ENCODE peak calls at places on chromosome X, in eight cellular contexts. Y, T, P, G, U, I, L and H are unnamed samples.

GRCh38 chrX:122440832-122441231 is 743.2 kb upstream of the GRIA3 start:
- DNase-seq in Y (no peak), T (no peak), P (no peak), G (no peak), U (no peak), I (no peak), L (no peak), H (peak; percentile 2)

GRCh38 chrX:24069877-24070276 is 15.1 kb downstream of the EIF2S3 start:
- DNase-seq in Y (no peak), T (no peak), P (no peak), G (no peak), U (no peak), I (no peak), L (no peak), H (no peak)

GRCh38 chrX:140525448-140525847 is 20.6 kb upstream of the SOX3 start:
- DNase-seq in Y (no peak), T (no peak), P (no peak), G (no peak), U (no peak), I (no peak), L (no peak), H (no peak)

GRCh38 chrX:11533211-11533651 is 132.5 kb downstream of the ARHGAP6 start:
- DNase-seq in Y (peak; percentile 22), T (no peak), P (no peak), G (no peak), U (peak; percentile 61), I (no peak), L (peak; percentile 57), H (no peak)

GRCh38 chrX:39749135-39749534 is 348.6 kb downstream of the BCOR start:
- DNase-seq in Y (no peak), T (no peak), P (no peak), G (no peak), U (no peak), I (no peak), L (no peak), H (no peak)

GRCh38 chrX:135931644-135932487 is 38.4 kb downstream of the SAGE1 start:
- DNase-seq in Y (no peak), T (peak; percentile 64), P (peak; percentile 23), G (no peak), U (no peak), I (no peak), L (peak; percentile 56), H (peak; percentile 49)

GRCh38 chrX:49644991-49645637 is 46.3 kb downstream of the GAGE1 start:
- DNase-seq in Y (no peak), T (no peak), P (no peak), G (no peak), U (no peak), I (no peak), L (no peak), H (peak; percentile 19)

GRCh38 chrX:47539860-47540259 is 21.1 kb upstream of the ARAF start:
- DNase-seq in Y (no peak), T (no peak), P (no peak), G (no peak), U (no peak), I (no peak), L (no peak), H (no peak)

GRCh38 chrX:135396109-135396508 is 25.6 kb upstream of the SMIM10L2A start:
- DNase-seq in Y (no peak), T (no peak), P (no peak), G (no peak), U (no peak), I (no peak), L (no peak), H (no peak)

GRCh38 chrX:53283567-53283966 is 2.2 kb upstream of the IQSEC2 start:
- DNase-seq in Y (no peak), T (no peak), P (no peak), G (no peak), U (no peak), I (no peak), L (no peak), H (no peak)

GRCh38 chrX:104085919-104086318 is 9.9 kb upstream of the TMSB15C start:
- DNase-seq in Y (no peak), T (no peak), P (no peak), G (no peak), U (no peak), I (no peak), L (peak; percentile 5), H (no peak)

GRCh38 chrX:24774650-24775049 is 80.9 kb downstream of the POLA1 start:
- DNase-seq in Y (no peak), T (no peak), P (no peak), G (no peak), U (no peak), I (no peak), L (no peak), H (no peak)

GRCh38 chrX:147550217-147550616 is 361.5 kb upstream of the FMR1 start:
- DNase-seq in Y (no peak), T (no peak), P (no peak), G (no peak), U (no peak), I (peak; percentile 57), L (peak; percentile 3), H (no peak)

GRCh38 chrX:131588995-131589394 is 45.1 kb downstream of the OR13H1 start:
- DNase-seq in Y (no peak), T (no peak), P (no peak), G (no peak), U (no peak), I (no peak), L (no peak), H (no peak)

GRCh38 chrX:110201799-110202198 is 116.1 kb downstream of the AMMECR1 start:
- DNase-seq in Y (no peak), T (no peak), P (no peak), G (no peak), U (no peak), I (no peak), L (no peak), H (no peak)

GRCh38 chrX:152896450-152896849 is 1.4 kb upstream of the ZNF185 start:
- DNase-seq in Y (peak; percentile 41), T (no peak), P (no peak), G (no peak), U (no peak), I (no peak), L (no peak), H (no peak)

GRCh38 chrX:134469481-134469880 is 9.5 kb downstream of the HPRT1 start:
- DNase-seq in Y (no peak), T (no peak), P (no peak), G (no peak), U (no peak), I (no peak), L (no peak), H (no peak)

GRCh38 chrX:39640866-39641265 is 456.9 kb downstream of the BCOR start:
- DNase-seq in Y (no peak), T (no peak), P (no peak), G (no peak), U (no peak), I (no peak), L (no peak), H (no peak)

GRCh38 chrX:13029341-13029740 is 15.1 kb downstream of the FAM9C start:
- DNase-seq in Y (peak; percentile 44), T (peak; percentile 71), P (peak; percentile 33), G (no peak), U (no peak), I (peak; percentile 56), L (no peak), H (no peak)

GRCh38 chrX:65463550-65463949 is 71.0 kb downstream of the LAS1L start:
- DNase-seq in Y (no peak), T (no peak), P (no peak), G (no peak), U (no peak), I (no peak), L (no peak), H (no peak)

GRCh38 chrX:68942141-68942540 is 113.3 kb downstream of the EFNB1 start:
- DNase-seq in Y (no peak), T (peak; percentile 81), P (no peak), G (peak; percentile 50), U (no peak), I (no peak), L (no peak), H (no peak)

GRCh38 chrX:12950851-12951589 is 23.9 kb upstream of the TMSB4X start:
- DNase-seq in Y (peak; percentile 78), T (peak; percentile 39), P (no peak), G (no peak), U (peak; percentile 73), I (no peak), L (peak; percentile 69), H (no peak)

GRCh38 chrX:130443883-130444282 is 42.1 kb downstream of the RBMX2 start:
- DNase-seq in Y (no peak), T (no peak), P (no peak), G (no peak), U (no peak), I (no peak), L (no peak), H (no peak)
- TF ChIP-seq EP300 in Y (no peak), T (no peak), P (no peak), G (no peak), U (no peak), I (no peak), L (no peak), H (no peak)

GRCh38 chrX:45760187-45760742 is 559.6 kb upstream of the DIPK2B start:
- DNase-seq in Y (no peak), T (no peak), P (no peak), G (no peak), U (no peak), I (no peak), L (no peak), H (no peak)
- H3K4me1 ChIP-seq in Y (peaks cover 87% of the 10 kb centered on the region), T (peaks cover 42% of the 10 kb centered on the region), P (no peaks in the 10 kb centered on the region), G (no peaks in the 10 kb centered on the region), U (peaks cover 22% of the 10 kb centered on the region), I (no peaks in the 10 kb centered on the region), L (no peaks in the 10 kb centered on the region), H (peaks cover 8% of the 10 kb centered on the region)

DNA sequence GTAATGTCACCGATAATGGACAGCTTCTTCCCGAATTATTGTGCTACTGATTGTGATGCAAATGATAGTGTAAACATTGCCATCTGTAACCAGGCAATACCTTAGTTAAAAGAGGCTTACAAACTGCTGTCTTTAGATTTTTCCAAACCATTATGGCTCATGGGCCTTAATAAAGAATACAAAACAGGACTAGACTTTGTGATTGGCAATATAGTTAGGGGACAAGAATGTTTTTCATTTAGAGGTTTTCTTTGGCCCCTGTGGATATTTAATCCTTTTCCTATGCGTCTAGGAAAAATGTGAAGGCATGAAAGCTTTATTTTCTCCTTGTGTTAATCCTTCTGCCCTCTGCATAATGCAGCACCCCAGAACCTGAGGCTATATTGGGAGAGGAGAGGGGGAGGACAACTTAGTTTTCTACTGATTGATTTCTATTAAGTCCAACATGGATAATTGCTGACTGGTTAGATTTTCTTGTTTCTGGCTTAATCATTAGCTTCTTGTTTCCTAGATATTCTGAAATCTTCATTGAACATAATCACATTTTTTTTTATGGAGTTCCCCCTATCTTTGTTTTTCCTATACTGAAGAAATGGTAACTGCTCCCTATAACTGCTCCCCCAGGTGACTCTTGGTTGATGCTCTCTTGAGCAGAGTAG is 1.9 kb downstream of the PRPS1 start:
- DNase-seq in Y (no peak), T (no peak), P (no peak), G (no peak), U (no peak), I (no peak), L (no peak), H (no peak)
- H3K4me3 ChIP-seq in Y (peak overlapping the region; percentile 92), T (no peak overlapping the region), P (no peak overlapping the region), G (no peak overlapping the region), U (peak overlapping the region; percentile 74), I (no peak overlapping the region), L (peak overlapping the region; percentile 68), H (no peak overlapping the region)

DNA sequence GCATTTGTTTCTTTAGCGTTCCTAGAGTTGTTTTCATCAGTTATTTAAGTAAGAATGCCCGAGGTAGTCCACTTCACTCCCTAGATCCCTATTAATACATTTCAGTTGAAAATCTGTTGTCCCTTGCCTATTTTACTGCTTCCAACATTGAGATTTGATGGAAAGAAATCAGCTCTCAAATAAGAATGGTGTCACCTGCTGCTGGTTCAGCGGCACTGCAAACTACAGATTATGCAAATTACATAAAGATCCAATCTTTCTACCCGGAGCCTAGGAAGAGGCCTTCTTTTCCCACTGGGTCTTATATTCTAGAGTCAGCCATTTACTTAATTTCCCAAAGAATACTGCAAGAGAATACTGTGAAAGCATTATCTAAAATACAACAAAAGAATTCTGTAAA is 597.6 kb upstream of the MAGEB2 start:
- DNase-seq in Y (no peak), T (no peak), P (no peak), G (no peak), U (no peak), I (no peak), L (no peak), H (no peak)
- TF ChIP-seq EP300 in Y (no peak), T (no peak), P (no peak), G (no peak), U (no peak), I (no peak), L (no peak), H (no peak)